ENCODE peak calls at places on chromosomes 1 and 21, in nine cellular contexts. One of them, this sample, is unnamed. For H3K4me1, the result is how much of the 10 kb centered on the place peaks cover.

GRCh38 chr1:201595381-201595780 is 56.5 kb downstream of the NAV1 start:
- DNase-seq in ovary: no peak
- DNase-seq in tibial nerve: no peak
- DNase-seq in NT2/D1: no peak
- DNase-seq in ascending aorta: peak
- DNase-seq in psoas muscle: no peak
- DNase-seq in Panc1: no peak
- DNase-seq in prostate gland: no peak
- DNase-seq in fibroblast of lung: no peak
- DNase-seq in this sample: no peak

GRCh38 chr21:37564924-37565529 is 198.5 kb downstream of the DYRK1A start:
- DNase-seq in prostate gland: no peak
- DNase-seq in ascending aorta: no peak
- DNase-seq in tibial nerve: no peak
- DNase-seq in NT2/D1: no peak
- DNase-seq in Panc1: no peak
- DNase-seq in fibroblast of lung: peak
- DNase-seq in psoas muscle: no peak
- DNase-seq in ovary: no peak
- DNase-seq in this sample: peak

GRCh38 chr1:28035420-28035819 is 53.0 kb downstream of the EYA3 start:
- DNase-seq in fibroblast of lung: no peak
- DNase-seq in NT2/D1: no peak
- DNase-seq in ascending aorta: no peak
- DNase-seq in prostate gland: no peak
- DNase-seq in ovary: no peak
- DNase-seq in tibial nerve: no peak
- DNase-seq in psoas muscle: no peak
- DNase-seq in Panc1: no peak
- DNase-seq in this sample: no peak

GRCh38 chr1:10774615-10775310 is 21.7 kb downstream of the CASZ1 start:
- DNase-seq in NT2/D1: no peak
- DNase-seq in fibroblast of lung: no peak
- DNase-seq in ascending aorta: no peak
- DNase-seq in Panc1: no peak
- DNase-seq in tibial nerve: no peak
- DNase-seq in ovary: no peak
- DNase-seq in prostate gland: peak
- DNase-seq in psoas muscle: no peak
- DNase-seq in this sample: no peak

GRCh38 chr1:16145030-16145987 is 10.6 kb downstream of the EPHA2 start:
- DNase-seq in tibial nerve: peak
- DNase-seq in NT2/D1: no peak
- DNase-seq in psoas muscle: peak
- DNase-seq in prostate gland: peak
- DNase-seq in Panc1: peak
- DNase-seq in ovary: peak
- DNase-seq in fibroblast of lung: peak
- DNase-seq in ascending aorta: peak
- DNase-seq in this sample: peak

GRCh38 chr1:202305168-202305567 is 36.6 kb downstream of the UBE2T start:
- DNase-seq in psoas muscle: no peak
- DNase-seq in tibial nerve: no peak
- DNase-seq in prostate gland: no peak
- DNase-seq in Panc1: no peak
- DNase-seq in ovary: no peak
- DNase-seq in NT2/D1: no peak
- DNase-seq in ascending aorta: no peak
- DNase-seq in fibroblast of lung: no peak
- DNase-seq in this sample: no peak

GRCh38 chr1:18681423-18681835 is 50.8 kb downstream of the PAX7 start:
- DNase-seq in NT2/D1: no peak
- DNase-seq in fibroblast of lung: peak
- DNase-seq in prostate gland: peak
- DNase-seq in tibial nerve: no peak
- DNase-seq in ascending aorta: no peak
- DNase-seq in ovary: no peak
- DNase-seq in psoas muscle: no peak
- DNase-seq in Panc1: peak
- DNase-seq in this sample: peak

GRCh38 chr1:152109231-152109997 is 5.8 kb downstream of the TCHH start:
- DNase-seq in prostate gland: no peak
- DNase-seq in ascending aorta: no peak
- DNase-seq in tibial nerve: no peak
- DNase-seq in psoas muscle: no peak
- DNase-seq in fibroblast of lung: no peak
- DNase-seq in ovary: no peak
- DNase-seq in Panc1: no peak
- DNase-seq in NT2/D1: no peak
- DNase-seq in this sample: no peak

GRCh38 chr1:172397221-172397620 is 23.3 kb upstream of the C1orf105 start:
- DNase-seq in psoas muscle: no peak
- DNase-seq in ascending aorta: no peak
- DNase-seq in ovary: no peak
- DNase-seq in prostate gland: no peak
- DNase-seq in fibroblast of lung: peak
- DNase-seq in NT2/D1: no peak
- DNase-seq in Panc1: no peak
- DNase-seq in tibial nerve: no peak
- DNase-seq in this sample: no peak

GRCh38 chr1:85320371-85321131 is 44.1 kb upstream of the BCL10 start:
- DNase-seq in fibroblast of lung: peak
- DNase-seq in tibial nerve: no peak
- DNase-seq in prostate gland: no peak
- DNase-seq in ascending aorta: no peak
- DNase-seq in psoas muscle: no peak
- DNase-seq in Panc1: no peak
- DNase-seq in ovary: no peak
- DNase-seq in NT2/D1: no peak
- DNase-seq in this sample: no peak

GRCh38 chr1:7339014-7339413 is 432.1 kb upstream of the VAMP3 start:
- DNase-seq in Panc1: no peak
- DNase-seq in prostate gland: no peak
- DNase-seq in tibial nerve: no peak
- DNase-seq in ovary: no peak
- DNase-seq in fibroblast of lung: no peak
- DNase-seq in ascending aorta: no peak
- DNase-seq in psoas muscle: no peak
- DNase-seq in NT2/D1: no peak
- DNase-seq in this sample: no peak

GRCh38 chr1:224852901-224853568 is 76.4 kb upstream of the DNAH14 start:
- DNase-seq in NT2/D1: no peak
- DNase-seq in fibroblast of lung: peak
- DNase-seq in prostate gland: no peak
- DNase-seq in psoas muscle: no peak
- DNase-seq in Panc1: peak
- DNase-seq in ascending aorta: no peak
- DNase-seq in ovary: no peak
- DNase-seq in tibial nerve: peak
- DNase-seq in this sample: peak

GRCh38 chr1:211831558-211832323 is 1.2 kb upstream of the LPGAT1 start:
- DNase-seq in tibial nerve: no peak
- DNase-seq in prostate gland: no peak
- DNase-seq in fibroblast of lung: no peak
- DNase-seq in ovary: no peak
- DNase-seq in psoas muscle: no peak
- DNase-seq in ascending aorta: no peak
- DNase-seq in NT2/D1: no peak
- DNase-seq in Panc1: no peak
- DNase-seq in this sample: no peak

GRCh38 chr1:17696417-17697301 is 58.5 kb upstream of the ACTL8 start:
- DNase-seq in ascending aorta: no peak
- DNase-seq in Panc1: peak
- DNase-seq in fibroblast of lung: peak
- DNase-seq in tibial nerve: peak
- DNase-seq in ovary: peak
- DNase-seq in psoas muscle: no peak
- DNase-seq in prostate gland: peak
- DNase-seq in NT2/D1: peak
- DNase-seq in this sample: peak

GRCh38 chr1:43349594-43350306 is 9.0 kb upstream of the CDC20 start:
- DNase-seq in tibial nerve: no peak
- DNase-seq in ovary: no peak
- DNase-seq in NT2/D1: no peak
- DNase-seq in psoas muscle: no peak
- DNase-seq in fibroblast of lung: peak
- DNase-seq in Panc1: no peak
- DNase-seq in prostate gland: peak
- DNase-seq in ascending aorta: no peak
- DNase-seq in this sample: peak
- H3K4me1 ChIP-seq in tibial nerve: under half
- H3K4me1 ChIP-seq in ovary: under half
- H3K4me1 ChIP-seq in NT2/D1: under half
- H3K4me1 ChIP-seq in psoas muscle: under half
- H3K4me1 ChIP-seq in fibroblast of lung: under half
- H3K4me1 ChIP-seq in Panc1: under half
- H3K4me1 ChIP-seq in prostate gland: under half
- H3K4me1 ChIP-seq in ascending aorta: under half
- H3K4me1 ChIP-seq in this sample: under half

GRCh38 chr1:154860154-154860870 is 9.8 kb downstream of the KCNN3 start:
- DNase-seq in ovary: no peak
- DNase-seq in prostate gland: no peak
- DNase-seq in psoas muscle: peak
- DNase-seq in fibroblast of lung: no peak
- DNase-seq in ascending aorta: no peak
- DNase-seq in tibial nerve: no peak
- DNase-seq in NT2/D1: no peak
- DNase-seq in Panc1: no peak
- DNase-seq in this sample: no peak

GRCh38 chr1:154859786-154860153 is 10.3 kb downstream of the KCNN3 start:
- DNase-seq in Panc1: no peak
- DNase-seq in fibroblast of lung: no peak
- DNase-seq in psoas muscle: peak
- DNase-seq in ascending aorta: no peak
- DNase-seq in prostate gland: no peak
- DNase-seq in tibial nerve: no peak
- DNase-seq in ovary: no peak
- DNase-seq in NT2/D1: no peak
- DNase-seq in this sample: no peak

GRCh38 chr1:154857441-154858215 is 12.5 kb downstream of the KCNN3 start:
- DNase-seq in psoas muscle: no peak
- DNase-seq in ascending aorta: no peak
- DNase-seq in Panc1: no peak
- DNase-seq in ovary: no peak
- DNase-seq in NT2/D1: no peak
- DNase-seq in tibial nerve: no peak
- DNase-seq in fibroblast of lung: no peak
- DNase-seq in prostate gland: no peak
- DNase-seq in this sample: no peak

GRCh38 chr1:154857022-154857421 is 13.1 kb downstream of the KCNN3 start:
- DNase-seq in Panc1: no peak
- DNase-seq in NT2/D1: no peak
- DNase-seq in prostate gland: no peak
- DNase-seq in psoas muscle: no peak
- DNase-seq in ascending aorta: no peak
- DNase-seq in tibial nerve: no peak
- DNase-seq in ovary: no peak
- DNase-seq in fibroblast of lung: no peak
- DNase-seq in this sample: no peak

GRCh38 chr1:154859151-154859785 is 10.8 kb downstream of the KCNN3 start:
- DNase-seq in NT2/D1: no peak
- DNase-seq in psoas muscle: no peak
- DNase-seq in ascending aorta: no peak
- DNase-seq in ovary: no peak
- DNase-seq in Panc1: no peak
- DNase-seq in tibial nerve: no peak
- DNase-seq in fibroblast of lung: no peak
- DNase-seq in prostate gland: no peak
- DNase-seq in this sample: no peak
- H3K4me1 ChIP-seq in NT2/D1: under half
- H3K4me1 ChIP-seq in psoas muscle: half or more
- H3K4me1 ChIP-seq in ascending aorta: under half
- H3K4me1 ChIP-seq in ovary: under half
- H3K4me1 ChIP-seq in Panc1: under half
- H3K4me1 ChIP-seq in tibial nerve: under half
- H3K4me1 ChIP-seq in fibroblast of lung: under half
- H3K4me1 ChIP-seq in prostate gland: under half
- H3K4me1 ChIP-seq in this sample: under half

GRCh38 chr1:154954541-154954940 is 1.4 kb downstream of the PBXIP1 start:
- DNase-seq in fibroblast of lung: no peak
- DNase-seq in Panc1: no peak
- DNase-seq in psoas muscle: no peak
- DNase-seq in prostate gland: no peak
- DNase-seq in tibial nerve: no peak
- DNase-seq in ovary: no peak
- DNase-seq in ascending aorta: no peak
- DNase-seq in NT2/D1: no peak
- DNase-seq in this sample: peak

GRCh38 chr1:154953611-154954038 is 2.3 kb downstream of the PBXIP1 start:
- DNase-seq in psoas muscle: no peak
- DNase-seq in tibial nerve: no peak
- DNase-seq in NT2/D1: no peak
- DNase-seq in Panc1: no peak
- DNase-seq in prostate gland: no peak
- DNase-seq in ascending aorta: no peak
- DNase-seq in fibroblast of lung: no peak
- DNase-seq in ovary: no peak
- DNase-seq in this sample: no peak

GRCh38 chr1:154951901-154952657 is 3.8 kb downstream of the PBXIP1 start:
- DNase-seq in ascending aorta: no peak
- DNase-seq in fibroblast of lung: no peak
- DNase-seq in Panc1: no peak
- DNase-seq in prostate gland: no peak
- DNase-seq in tibial nerve: no peak
- DNase-seq in psoas muscle: no peak
- DNase-seq in NT2/D1: no peak
- DNase-seq in ovary: peak
- DNase-seq in this sample: no peak

GRCh38 chr1:154955039-154955717 is 721 bp downstream of the PBXIP1 start:
- DNase-seq in Panc1: no peak
- DNase-seq in ascending aorta: peak
- DNase-seq in NT2/D1: no peak
- DNase-seq in tibial nerve: peak
- DNase-seq in psoas muscle: no peak
- DNase-seq in prostate gland: no peak
- DNase-seq in ovary: peak
- DNase-seq in fibroblast of lung: peak
- DNase-seq in this sample: peak

DNA sequence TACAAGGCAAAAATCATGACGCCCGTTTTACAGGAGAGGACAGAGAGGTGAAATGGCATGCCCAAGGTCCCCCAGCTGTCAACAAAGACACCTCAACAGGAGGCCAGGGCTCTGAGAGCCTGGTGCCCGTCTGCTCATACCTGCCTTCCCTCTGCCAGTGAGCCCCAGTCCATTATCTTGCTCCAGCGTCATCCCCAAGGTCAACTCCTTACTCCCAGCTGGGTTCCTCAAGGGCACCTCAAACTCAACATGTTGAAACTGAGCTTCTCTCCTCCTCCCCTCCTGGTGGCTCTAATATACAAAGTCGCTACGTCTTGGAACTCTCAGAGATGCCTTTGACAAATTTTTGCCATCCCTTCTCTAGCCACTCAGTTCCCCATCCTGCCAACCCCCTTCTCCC is 3.2 kb downstream of the PBXIP1 start:
- DNase-seq in ascending aorta: no peak
- DNase-seq in Panc1: no peak
- DNase-seq in ovary: no peak
- DNase-seq in psoas muscle: no peak
- DNase-seq in tibial nerve: no peak
- DNase-seq in prostate gland: no peak
- DNase-seq in fibroblast of lung: no peak
- DNase-seq in NT2/D1: no peak
- DNase-seq in this sample: no peak
- H3K4me1 ChIP-seq in ascending aorta: under half
- H3K4me1 ChIP-seq in Panc1: under half
- H3K4me1 ChIP-seq in ovary: under half
- H3K4me1 ChIP-seq in psoas muscle: under half
- H3K4me1 ChIP-seq in tibial nerve: under half
- H3K4me1 ChIP-seq in prostate gland: under half
- H3K4me1 ChIP-seq in fibroblast of lung: under half
- H3K4me1 ChIP-seq in NT2/D1: under half
- H3K4me1 ChIP-seq in this sample: under half

GRCh38 chr1:160098852-160099647 is 631 bp upstream of the IGSF8 start:
- DNase-seq in prostate gland: peak
- DNase-seq in tibial nerve: peak
- DNase-seq in fibroblast of lung: peak
- DNase-seq in NT2/D1: peak
- DNase-seq in ascending aorta: peak
- DNase-seq in ovary: peak
- DNase-seq in Panc1: no peak
- DNase-seq in psoas muscle: peak
- DNase-seq in this sample: peak
- H3K4me1 ChIP-seq in prostate gland: under half
- H3K4me1 ChIP-seq in tibial nerve: under half
- H3K4me1 ChIP-seq in fibroblast of lung: under half
- H3K4me1 ChIP-seq in NT2/D1: under half
- H3K4me1 ChIP-seq in ascending aorta: under half
- H3K4me1 ChIP-seq in ovary: under half
- H3K4me1 ChIP-seq in Panc1: under half
- H3K4me1 ChIP-seq in psoas muscle: under half
- H3K4me1 ChIP-seq in this sample: under half

This sample was measured in neural progenitor cell.